ENCODE peak calls at places on chromosomes 16 and 17, in ten cellular contexts. One of them, this sample, is unnamed.

GRCh38 chr16:11824362-11824761 is 27.0 kb downstream of the RSL1D1 start:
- DNase-seq in testis: peak
- DNase-seq in lower leg skin: peak
- DNase-seq in suprapubic skin: peak
- DNase-seq in IMR-90: no peak
- DNase-seq in heart left ventricle: no peak
- DNase-seq in uterus: no peak
- DNase-seq in adrenal gland: peak
- DNase-seq in Peyer's patch: peak
- DNase-seq in tibial nerve: no peak
- DNase-seq in this sample: peak

GRCh38 chr16:79703066-79703465 is 102.5 kb upstream of the MAF start:
- DNase-seq in IMR-90: no peak
- DNase-seq in Peyer's patch: no peak
- DNase-seq in heart left ventricle: no peak
- DNase-seq in uterus: no peak
- DNase-seq in tibial nerve: no peak
- DNase-seq in adrenal gland: no peak
- DNase-seq in suprapubic skin: no peak
- DNase-seq in testis: no peak
- DNase-seq in lower leg skin: no peak
- DNase-seq in this sample: no peak

GRCh38 chr17:82678265-82678891 is 20.1 kb downstream of the RAB40B start:
- DNase-seq in testis: no peak
- DNase-seq in heart left ventricle: no peak
- DNase-seq in IMR-90: no peak
- DNase-seq in lower leg skin: no peak
- DNase-seq in suprapubic skin: no peak
- DNase-seq in adrenal gland: no peak
- DNase-seq in Peyer's patch: no peak
- DNase-seq in uterus: no peak
- DNase-seq in tibial nerve: no peak
- DNase-seq in this sample: no peak

GRCh38 chr17:40431231-40431602 is 12.0 kb upstream of the IGFBP4 start:
- DNase-seq in lower leg skin: peak
- DNase-seq in testis: peak
- DNase-seq in heart left ventricle: no peak
- DNase-seq in IMR-90: no peak
- DNase-seq in adrenal gland: no peak
- DNase-seq in uterus: no peak
- DNase-seq in suprapubic skin: peak
- DNase-seq in tibial nerve: no peak
- DNase-seq in Peyer's patch: peak
- DNase-seq in this sample: no peak

GRCh38 chr17:31743767-31744166 is 115.3 kb downstream of the COPRS start:
- DNase-seq in adrenal gland: no peak
- DNase-seq in heart left ventricle: no peak
- DNase-seq in IMR-90: peak
- DNase-seq in Peyer's patch: no peak
- DNase-seq in uterus: no peak
- DNase-seq in testis: no peak
- DNase-seq in lower leg skin: no peak
- DNase-seq in suprapubic skin: no peak
- DNase-seq in tibial nerve: no peak
- DNase-seq in this sample: no peak

GRCh38 chr17:57696050-57696449 is 49.0 kb downstream of the CCDC182 start:
- DNase-seq in suprapubic skin: peak
- DNase-seq in heart left ventricle: no peak
- DNase-seq in testis: no peak
- DNase-seq in tibial nerve: no peak
- DNase-seq in IMR-90: no peak
- DNase-seq in adrenal gland: peak
- DNase-seq in Peyer's patch: no peak
- DNase-seq in lower leg skin: no peak
- DNase-seq in uterus: no peak
- DNase-seq in this sample: peak

GRCh38 chr17:79031996-79032875 is 8.3 kb downstream of the C1QTNF1 start:
- DNase-seq in tibial nerve: no peak
- DNase-seq in uterus: no peak
- DNase-seq in adrenal gland: no peak
- DNase-seq in suprapubic skin: peak
- DNase-seq in lower leg skin: peak
- DNase-seq in Peyer's patch: no peak
- DNase-seq in heart left ventricle: peak
- DNase-seq in IMR-90: no peak
- DNase-seq in testis: no peak
- DNase-seq in this sample: peak

GRCh38 chr16:89604764-89605163 is 8.7 kb upstream of the DPEP1 start:
- DNase-seq in adrenal gland: no peak
- DNase-seq in testis: no peak
- DNase-seq in lower leg skin: no peak
- DNase-seq in IMR-90: no peak
- DNase-seq in tibial nerve: no peak
- DNase-seq in Peyer's patch: no peak
- DNase-seq in uterus: no peak
- DNase-seq in suprapubic skin: no peak
- DNase-seq in heart left ventricle: no peak
- DNase-seq in this sample: no peak

GRCh38 chr17:49825645-49826044 is 22.2 kb downstream of the TAC4 start:
- DNase-seq in adrenal gland: no peak
- DNase-seq in IMR-90: peak
- DNase-seq in lower leg skin: no peak
- DNase-seq in testis: no peak
- DNase-seq in Peyer's patch: no peak
- DNase-seq in uterus: no peak
- DNase-seq in suprapubic skin: no peak
- DNase-seq in heart left ventricle: no peak
- DNase-seq in tibial nerve: no peak
- DNase-seq in this sample: no peak

GRCh38 chr17:47957591-47958490 is at the start of gene PRR15L:
- DNase-seq in lower leg skin: no peak
- DNase-seq in testis: no peak
- DNase-seq in suprapubic skin: no peak
- DNase-seq in Peyer's patch: peak
- DNase-seq in heart left ventricle: no peak
- DNase-seq in IMR-90: no peak
- DNase-seq in tibial nerve: no peak
- DNase-seq in uterus: no peak
- DNase-seq in adrenal gland: no peak
- DNase-seq in this sample: no peak

GRCh38 chr16:78973041-78973440 is 627.5 kb downstream of the MAF start:
- DNase-seq in suprapubic skin: no peak
- DNase-seq in tibial nerve: no peak
- DNase-seq in lower leg skin: no peak
- DNase-seq in adrenal gland: no peak
- DNase-seq in testis: no peak
- DNase-seq in uterus: no peak
- DNase-seq in heart left ventricle: no peak
- DNase-seq in IMR-90: no peak
- DNase-seq in Peyer's patch: no peak
- DNase-seq in this sample: no peak

GRCh38 chr16:3004319-3004718 is 8.4 kb upstream of the CLDN9 start:
- DNase-seq in tibial nerve: no peak
- DNase-seq in uterus: no peak
- DNase-seq in Peyer's patch: peak
- DNase-seq in IMR-90: no peak
- DNase-seq in testis: no peak
- DNase-seq in heart left ventricle: no peak
- DNase-seq in lower leg skin: no peak
- DNase-seq in adrenal gland: no peak
- DNase-seq in suprapubic skin: no peak
- DNase-seq in this sample: no peak

GRCh38 chr17:56125830-56126819 is 27.1 kb upstream of the ANKFN1 start:
- DNase-seq in adrenal gland: peak
- DNase-seq in suprapubic skin: no peak
- DNase-seq in IMR-90: peak
- DNase-seq in testis: peak
- DNase-seq in heart left ventricle: no peak
- DNase-seq in Peyer's patch: no peak
- DNase-seq in uterus: no peak
- DNase-seq in lower leg skin: no peak
- DNase-seq in tibial nerve: no peak
- DNase-seq in this sample: no peak

GRCh38 chr16:66547101-66547989 is 2.6 kb downstream of the TK2 start:
- DNase-seq in lower leg skin: peak
- DNase-seq in uterus: no peak
- DNase-seq in testis: no peak
- DNase-seq in Peyer's patch: no peak
- DNase-seq in tibial nerve: no peak
- DNase-seq in heart left ventricle: no peak
- DNase-seq in adrenal gland: no peak
- DNase-seq in suprapubic skin: no peak
- DNase-seq in IMR-90: no peak
- DNase-seq in this sample: no peak

GRCh38 chr17:77593081-77593480 is 365.4 kb upstream of the TNRC6C start:
- DNase-seq in lower leg skin: peak
- DNase-seq in uterus: no peak
- DNase-seq in tibial nerve: no peak
- DNase-seq in suprapubic skin: no peak
- DNase-seq in adrenal gland: no peak
- DNase-seq in IMR-90: no peak
- DNase-seq in Peyer's patch: no peak
- DNase-seq in testis: no peak
- DNase-seq in heart left ventricle: peak
- DNase-seq in this sample: peak

GRCh38 chr17:17778308-17779014 is 58.3 kb downstream of the SREBF1 start:
- DNase-seq in lower leg skin: no peak
- DNase-seq in heart left ventricle: peak
- DNase-seq in adrenal gland: peak
- DNase-seq in uterus: peak
- DNase-seq in Peyer's patch: no peak
- DNase-seq in testis: peak
- DNase-seq in suprapubic skin: no peak
- DNase-seq in tibial nerve: peak
- DNase-seq in IMR-90: peak
- DNase-seq in this sample: no peak

GRCh38 chr17:72419866-72420774 is 299.3 kb downstream of the SOX9 start:
- DNase-seq in IMR-90: no peak
- DNase-seq in tibial nerve: peak
- DNase-seq in lower leg skin: no peak
- DNase-seq in testis: no peak
- DNase-seq in adrenal gland: no peak
- DNase-seq in Peyer's patch: no peak
- DNase-seq in heart left ventricle: no peak
- DNase-seq in suprapubic skin: no peak
- DNase-seq in uterus: no peak
- DNase-seq in this sample: no peak

GRCh38 chr17:40309031-40309937 is at the start of gene RARA:
- DNase-seq in suprapubic skin: peak
- DNase-seq in IMR-90: no peak
- DNase-seq in tibial nerve: peak
- DNase-seq in heart left ventricle: no peak
- DNase-seq in uterus: peak
- DNase-seq in testis: peak
- DNase-seq in adrenal gland: peak
- DNase-seq in lower leg skin: peak
- DNase-seq in Peyer's patch: no peak
- DNase-seq in this sample: peak

GRCh38 chr17:70022175-70022574 is 52.9 kb upstream of the KCNJ16 start:
- DNase-seq in lower leg skin: no peak
- DNase-seq in uterus: no peak
- DNase-seq in tibial nerve: no peak
- DNase-seq in suprapubic skin: no peak
- DNase-seq in adrenal gland: no peak
- DNase-seq in heart left ventricle: no peak
- DNase-seq in Peyer's patch: no peak
- DNase-seq in testis: no peak
- DNase-seq in IMR-90: peak
- DNase-seq in this sample: no peak

DNA sequence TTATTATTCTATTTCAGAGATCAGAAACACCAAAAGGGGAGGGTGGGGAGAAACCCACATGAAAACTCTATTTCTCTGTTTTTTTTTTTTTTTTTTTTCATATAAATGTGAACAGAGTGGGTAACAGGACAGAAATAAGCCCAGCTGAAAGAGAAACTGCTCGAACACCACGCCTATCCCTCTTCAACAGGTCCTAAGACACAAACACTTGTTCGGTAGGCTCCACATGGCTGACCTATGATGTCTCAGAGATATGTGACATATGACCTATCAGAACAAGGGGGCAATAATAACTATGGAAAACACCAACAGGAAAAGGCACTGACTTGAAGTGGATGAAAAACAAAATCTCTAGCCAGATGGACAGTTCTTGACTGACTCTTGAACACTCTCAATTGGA is 44.8 kb downstream of the PARN start:
- DNase-seq in tibial nerve: no peak
- DNase-seq in testis: no peak
- DNase-seq in IMR-90: no peak
- DNase-seq in lower leg skin: no peak
- DNase-seq in Peyer's patch: no peak
- DNase-seq in uterus: no peak
- DNase-seq in suprapubic skin: no peak
- DNase-seq in heart left ventricle: no peak
- DNase-seq in adrenal gland: no peak
- DNase-seq in this sample: no peak
- TF ChIP-seq POLR2A in tibial nerve: no peak
- TF ChIP-seq POLR2A in testis: no peak
- TF ChIP-seq POLR2A in IMR-90: no peak
- TF ChIP-seq POLR2A in lower leg skin: no peak
- TF ChIP-seq POLR2A in Peyer's patch: no peak
- TF ChIP-seq POLR2A in uterus: no peak
- TF ChIP-seq POLR2A in suprapubic skin: no peak
- TF ChIP-seq POLR2A in heart left ventricle: no peak
- TF ChIP-seq POLR2A in adrenal gland: no peak
- TF ChIP-seq POLR2A in this sample: no peak

GRCh38 chr16:13543850-13544249 is 376.1 kb upstream of the ERCC4 start:
- DNase-seq in heart left ventricle: no peak
- DNase-seq in Peyer's patch: no peak
- DNase-seq in IMR-90: no peak
- DNase-seq in uterus: no peak
- DNase-seq in tibial nerve: no peak
- DNase-seq in lower leg skin: no peak
- DNase-seq in adrenal gland: no peak
- DNase-seq in suprapubic skin: no peak
- DNase-seq in testis: no peak
- DNase-seq in this sample: no peak
- TF ChIP-seq POLR2A in heart left ventricle: no peak
- TF ChIP-seq POLR2A in Peyer's patch: no peak
- TF ChIP-seq POLR2A in IMR-90: no peak
- TF ChIP-seq POLR2A in uterus: no peak
- TF ChIP-seq POLR2A in tibial nerve: no peak
- TF ChIP-seq POLR2A in lower leg skin: no peak
- TF ChIP-seq POLR2A in adrenal gland: no peak
- TF ChIP-seq POLR2A in suprapubic skin: no peak
- TF ChIP-seq POLR2A in testis: no peak
- TF ChIP-seq POLR2A in this sample: no peak

GRCh38 chr17:33889766-33890165 is 365.3 kb upstream of the CCL2 start:
- DNase-seq in lower leg skin: no peak
- DNase-seq in heart left ventricle: no peak
- DNase-seq in testis: no peak
- DNase-seq in adrenal gland: no peak
- DNase-seq in uterus: no peak
- DNase-seq in suprapubic skin: no peak
- DNase-seq in IMR-90: no peak
- DNase-seq in Peyer's patch: no peak
- DNase-seq in tibial nerve: no peak
- DNase-seq in this sample: no peak
- TF ChIP-seq POLR2A in lower leg skin: no peak
- TF ChIP-seq POLR2A in heart left ventricle: no peak
- TF ChIP-seq POLR2A in testis: no peak
- TF ChIP-seq POLR2A in adrenal gland: no peak
- TF ChIP-seq POLR2A in uterus: no peak
- TF ChIP-seq POLR2A in suprapubic skin: no peak
- TF ChIP-seq POLR2A in IMR-90: no peak
- TF ChIP-seq POLR2A in Peyer's patch: no peak
- TF ChIP-seq POLR2A in tibial nerve: no peak
- TF ChIP-seq POLR2A in this sample: no peak

GRCh38 chr17:3636154-3636907 is at the start of the genes CTNS and SHPK:
- DNase-seq in adrenal gland: peak
- DNase-seq in testis: peak
- DNase-seq in suprapubic skin: peak
- DNase-seq in lower leg skin: peak
- DNase-seq in Peyer's patch: peak
- DNase-seq in uterus: peak
- DNase-seq in heart left ventricle: peak
- DNase-seq in tibial nerve: peak
- DNase-seq in IMR-90: peak
- DNase-seq in this sample: peak
- TF ChIP-seq POLR2A in adrenal gland: peak
- TF ChIP-seq POLR2A in testis: no peak
- TF ChIP-seq POLR2A in suprapubic skin: peak
- TF ChIP-seq POLR2A in lower leg skin: no peak
- TF ChIP-seq POLR2A in Peyer's patch: peak
- TF ChIP-seq POLR2A in uterus: peak
- TF ChIP-seq POLR2A in heart left ventricle: peak
- TF ChIP-seq POLR2A in tibial nerve: peak
- TF ChIP-seq POLR2A in IMR-90: no peak
- TF ChIP-seq POLR2A in this sample: no peak